ENCODE peak calls at places on chromosomes 6 and 20, in eight cellular contexts. I is choroid plexus epithelial cell, F is HCT116, R is Caco-2, O is A549, J is GM23248, P is tibial artery, Q is trophoblast cell. T is an unnamed sample.
A peak's percentile ranks its signal among the peaks of the same experiment; 100 is the strongest.

GRCh38 chr20:62051901-62052255 is 13.8 kb downstream of the TAF4 start:
- DNase-seq in I (no peak), F (no peak), R (peak; percentile 41), O (no peak), J (no peak), P (no peak), Q (no peak), T (no peak)

GRCh38 chr20:14963262-14963663 is 625.9 kb upstream of the FLRT3 start:
- DNase-seq in I (no peak), F (peak; percentile 26), R (no peak), O (peak; percentile 78), J (peak; percentile 87), P (no peak), Q (no peak), T (peak; percentile 23)

GRCh38 chr20:9460518-9460917 is 53.9 kb upstream of the LAMP5 start:
- DNase-seq in I (peak; percentile 52), F (no peak), R (no peak), O (peak; percentile 21), J (peak; percentile 47), P (no peak), Q (no peak), T (peak; percentile 40)

GRCh38 chr6:42136508-42137191 is 5.8 kb downstream of the C6orf132 start:
- DNase-seq in I (peak; percentile 77), F (peak; percentile 88), R (peak; percentile 70), O (peak; percentile 62), J (peak; percentile 82), P (no peak), Q (peak; percentile 78), T (peak; percentile 76)

GRCh38 chr6:25318589-25318988 is 39.4 kb downstream of the CARMIL1 start:
- DNase-seq in I (no peak), F (no peak), R (no peak), O (no peak), J (no peak), P (no peak), Q (no peak), T (no peak)

GRCh38 chr6:157989541-157990289 is 8.1 kb downstream of the SYNJ2 start:
- DNase-seq in I (peak; percentile 35), F (no peak), R (no peak), O (peak; percentile 50), J (peak; percentile 70), P (no peak), Q (no peak), T (no peak)

GRCh38 chr20:41046716-41047115 is 18.1 kb downstream of the TOP1 start:
- DNase-seq in I (peak; percentile 56), F (no peak), R (no peak), O (no peak), J (peak; percentile 56), P (no peak), Q (no peak), T (no peak)

GRCh38 chr6:105304366-105304765 is 98.5 kb downstream of the PREP start:
- DNase-seq in I (no peak), F (no peak), R (no peak), O (no peak), J (no peak), P (no peak), Q (no peak), T (no peak)

GRCh38 chr6:111175135-111175534 is 87.8 kb downstream of the SLC16A10 start:
- DNase-seq in I (peak; percentile 85), F (no peak), R (no peak), O (no peak), J (no peak), P (no peak), Q (no peak), T (peak; percentile 35)

GRCh38 chr6:141482773-141483172 is 650.0 kb upstream of the GJE1 start:
- DNase-seq in I (peak; percentile 31), F (no peak), R (no peak), O (no peak), J (peak; percentile 33), P (no peak), Q (no peak), T (peak; percentile 25)

GRCh38 chr6:70415247-70415646 is 1.9 kb downstream of the FAM135A start:
- DNase-seq in I (no peak), F (no peak), R (no peak), O (no peak), J (no peak), P (no peak), Q (no peak), T (no peak)

GRCh38 chr6:41548098-41548840 is 2.1 kb downstream of the FOXP4 start:
- DNase-seq in I (no peak), F (no peak), R (no peak), O (no peak), J (no peak), P (no peak), Q (no peak), T (no peak)

GRCh38 chr6:140047321-140047720 is 672.9 kb upstream of the CITED2 start:
- DNase-seq in I (no peak), F (no peak), R (no peak), O (no peak), J (no peak), P (no peak), Q (no peak), T (no peak)

GRCh38 chr20:41643504-41643938 is 25.3 kb upstream of the CHD6 start:
- DNase-seq in I (peak; percentile 72), F (peak; percentile 6), R (peak; percentile 89), O (peak; percentile 87), J (peak; percentile 38), P (no peak), Q (peak; percentile 39), T (peak; percentile 62)

GRCh38 chr20:6121504-6121903 is 1.3 kb downstream of the FERMT1 start:
- DNase-seq in I (no peak), F (no peak), R (no peak), O (no peak), J (no peak), P (no peak), Q (peak; percentile 53), T (no peak)
- H3K4me3 ChIP-seq in I (no peak overlapping the region), F (peak overlapping the region; percentile 82), R (peak overlapping the region; percentile 48), O (no peak overlapping the region), J (peak overlapping the region; percentile 77), P (no peak overlapping the region), Q (no peak overlapping the region), T (no peak overlapping the region)

DNA sequence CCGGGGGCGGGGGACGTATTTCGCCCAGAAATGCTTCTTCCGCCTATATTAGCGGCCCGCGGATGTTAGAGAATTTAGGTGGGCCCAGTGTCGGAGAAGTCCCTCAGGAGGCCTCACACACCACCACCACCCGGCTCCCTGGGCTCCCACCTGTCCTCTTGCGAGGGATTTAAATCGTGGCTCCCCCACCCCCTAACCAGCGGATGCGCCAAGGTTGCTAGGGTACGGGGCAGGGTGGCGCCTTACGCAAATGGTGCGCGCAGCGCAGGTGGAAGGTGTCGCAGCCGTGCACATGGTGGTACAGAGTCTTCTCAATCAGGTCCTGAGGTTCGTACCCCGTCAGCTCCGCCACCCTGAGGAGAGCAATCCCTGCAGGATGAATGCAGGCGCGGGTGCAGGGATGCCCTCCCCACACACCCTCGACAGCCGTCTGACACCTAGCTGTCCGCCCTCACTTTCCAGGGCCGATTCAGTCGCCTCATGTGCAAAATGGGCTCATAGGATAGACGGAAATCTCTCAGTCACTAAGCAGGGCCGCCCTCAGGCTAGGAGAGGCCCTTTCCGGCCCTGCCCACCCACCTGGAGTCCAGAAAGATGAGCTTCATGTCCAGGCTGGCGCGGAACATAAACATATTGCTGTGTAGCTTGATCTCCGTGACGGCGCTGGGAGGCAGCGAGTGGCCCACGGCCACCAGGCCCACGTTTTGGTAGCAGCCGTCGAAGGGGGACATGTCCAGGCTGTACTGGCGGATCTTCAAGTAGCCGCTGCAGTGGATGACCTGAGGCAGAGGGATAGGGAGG is 16.6 kb downstream of the SIM1 start:
- DNase-seq in I (no peak), F (no peak), R (no peak), O (no peak), J (no peak), P (no peak), Q (no peak), T (no peak)
- H3K4me3 ChIP-seq in I (no peak overlapping the region), F (no peak overlapping the region), R (no peak overlapping the region), O (no peak overlapping the region), J (no peak overlapping the region), P (no peak overlapping the region), Q (peak overlapping the region; percentile 23), T (no peak overlapping the region)

GRCh38 chr6:163423696-163424095 is 9.2 kb downstream of the QKI start:
- DNase-seq in I (no peak), F (no peak), R (no peak), O (no peak), J (peak; percentile 47), P (no peak), Q (peak; percentile 77), T (no peak)
- H3K4me3 ChIP-seq in I (no peak overlapping the region), F (no peak overlapping the region), R (no peak overlapping the region), O (no peak overlapping the region), J (no peak overlapping the region), P (no peak overlapping the region), Q (no peak overlapping the region), T (no peak overlapping the region)

DNA sequence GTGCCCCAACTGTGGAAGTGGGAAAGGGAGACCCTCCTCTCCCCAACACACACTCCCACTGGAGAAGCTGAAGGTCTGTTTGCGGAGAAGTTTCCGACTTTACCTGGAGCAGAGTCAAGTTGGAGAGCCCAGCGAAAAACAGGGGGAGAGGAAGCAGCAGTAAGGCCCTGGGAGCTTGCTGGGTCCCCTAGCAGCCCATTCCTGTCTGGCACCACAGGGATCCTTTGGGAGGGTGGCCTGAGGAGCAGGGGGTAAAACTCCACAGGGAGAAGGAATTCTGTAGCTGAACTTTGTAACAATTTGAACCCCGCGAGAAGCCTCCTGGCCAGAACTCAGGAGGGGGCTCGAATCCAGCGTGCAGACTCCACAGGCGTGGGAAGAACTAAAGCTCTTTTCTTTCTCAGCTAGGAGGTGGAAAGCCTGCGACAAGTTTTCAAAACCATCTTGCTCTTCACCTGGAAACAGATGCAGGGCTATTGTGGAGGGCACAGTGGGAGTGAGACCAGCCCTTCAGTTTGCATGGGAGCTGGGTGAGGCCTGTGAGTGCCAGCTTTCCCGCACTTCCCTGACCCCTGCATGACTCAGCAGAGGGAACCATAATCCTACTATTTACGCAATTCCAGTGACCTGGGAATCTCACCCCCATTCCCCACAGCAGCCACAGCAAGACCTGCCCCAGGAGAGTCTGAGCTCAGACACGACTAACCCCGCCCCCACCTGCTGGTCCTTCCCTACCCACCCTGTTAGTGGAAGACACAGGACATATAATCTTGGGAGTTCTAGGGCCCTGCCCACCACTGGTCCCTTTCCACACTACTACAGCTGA is 25.8 kb downstream of the SERPINB9 start:
- DNase-seq in I (peak; percentile 48), F (no peak), R (peak; percentile 75), O (peak; percentile 86), J (no peak), P (no peak), Q (peak; percentile 66), T (peak; percentile 52)
- H3K4me3 ChIP-seq in I (peak overlapping the region; percentile 64), F (peak overlapping the region; percentile 16), R (peak overlapping the region; percentile 10), O (peak overlapping the region; percentile 32), J (peak overlapping the region; percentile 75), P (peak overlapping the region; percentile 54), Q (no peak overlapping the region), T (peak overlapping the region; percentile 0)

T was measured in brain microvascular endothelial cell.